ENCODE peak calls at places on chromosome 16, in six cellular contexts. One of them, this sample, is unnamed.
A peak's percentile ranks its signal among the peaks of the same experiment; 100 is the strongest.

GRCh38 chr16:48608452-48608851 is 1.5 kb downstream of the N4BP1 start:
- DNase-seq in H9: no peak
- DNase-seq in activated T-cell treated with anti-CD3 and anti-CD28 coated beads for 1 hour: no peak
- DNase-seq in GM23338: no peak
- DNase-seq in EL: peak; percentile 48
- DNase-seq in neuronal stem cell: no peak
- DNase-seq in this sample: peak; percentile 69

GRCh38 chr16:23771642-23772041 is 16.8 kb downstream of the CHP2 start:
- DNase-seq in H9: no peak
- DNase-seq in activated T-cell treated with anti-CD3 and anti-CD28 coated beads for 1 hour: no peak
- DNase-seq in GM23338: no peak
- DNase-seq in EL: no peak
- DNase-seq in neuronal stem cell: no peak
- DNase-seq in this sample: no peak

GRCh38 chr16:60217787-60218186 is 1483.7 kb upstream of the GOT2 start:
- DNase-seq in H9: peak; percentile 59
- DNase-seq in activated T-cell treated with anti-CD3 and anti-CD28 coated beads for 1 hour: no peak
- DNase-seq in GM23338: peak; percentile 46
- DNase-seq in EL: no peak
- DNase-seq in neuronal stem cell: no peak
- DNase-seq in this sample: no peak

GRCh38 chr16:31010539-31010938 is at the start of gene STX1B:
- DNase-seq in H9: peak; percentile 81
- DNase-seq in activated T-cell treated with anti-CD3 and anti-CD28 coated beads for 1 hour: peak; percentile 51
- DNase-seq in GM23338: peak; percentile 96
- DNase-seq in EL: peak; percentile 34
- DNase-seq in neuronal stem cell: peak; percentile 59
- DNase-seq in this sample: no peak

GRCh38 chr16:350203-350602 is 2.3 kb downstream of the AXIN1 start:
- DNase-seq in H9: no peak
- DNase-seq in activated T-cell treated with anti-CD3 and anti-CD28 coated beads for 1 hour: no peak
- DNase-seq in GM23338: no peak
- DNase-seq in EL: no peak
- DNase-seq in neuronal stem cell: no peak
- DNase-seq in this sample: no peak

GRCh38 chr16:11996433-11997174 is 20.1 kb downstream of the SNX29 start:
- DNase-seq in H9: no peak
- DNase-seq in activated T-cell treated with anti-CD3 and anti-CD28 coated beads for 1 hour: no peak
- DNase-seq in GM23338: no peak
- DNase-seq in EL: no peak
- DNase-seq in neuronal stem cell: no peak
- DNase-seq in this sample: no peak

GRCh38 chr16:77589071-77589755 is 133.1 kb upstream of the NUDT7 start:
- DNase-seq in H9: no peak
- DNase-seq in activated T-cell treated with anti-CD3 and anti-CD28 coated beads for 1 hour: no peak
- DNase-seq in GM23338: no peak
- DNase-seq in EL: no peak
- DNase-seq in neuronal stem cell: no peak
- DNase-seq in this sample: peak; percentile 51

GRCh38 chr16:64409762-64410161 is 712.1 kb downstream of the CDH11 start:
- DNase-seq in H9: no peak
- DNase-seq in activated T-cell treated with anti-CD3 and anti-CD28 coated beads for 1 hour: no peak
- DNase-seq in GM23338: no peak
- DNase-seq in EL: no peak
- DNase-seq in neuronal stem cell: no peak
- DNase-seq in this sample: no peak

GRCh38 chr16:75312875-75313274 is 61.5 kb upstream of the BCAR1 start:
- DNase-seq in H9: no peak
- DNase-seq in activated T-cell treated with anti-CD3 and anti-CD28 coated beads for 1 hour: no peak
- DNase-seq in GM23338: no peak
- DNase-seq in EL: no peak
- DNase-seq in neuronal stem cell: no peak
- DNase-seq in this sample: no peak

GRCh38 chr16:80526418-80527061 is 14.3 kb upstream of the DYNLRB2 start:
- DNase-seq in H9: peak; percentile 55
- DNase-seq in activated T-cell treated with anti-CD3 and anti-CD28 coated beads for 1 hour: peak; percentile 46
- DNase-seq in GM23338: peak; percentile 82
- DNase-seq in EL: peak; percentile 53
- DNase-seq in neuronal stem cell: peak; percentile 67
- DNase-seq in this sample: peak; percentile 71

GRCh38 chr16:4393243-4393606 is 21.6 kb downstream of the VASN start:
- DNase-seq in H9: no peak
- DNase-seq in activated T-cell treated with anti-CD3 and anti-CD28 coated beads for 1 hour: no peak
- DNase-seq in GM23338: no peak
- DNase-seq in EL: peak; percentile 50
- DNase-seq in neuronal stem cell: no peak
- DNase-seq in this sample: no peak

GRCh38 chr16:10820546-10820945 is 2.0 kb upstream of the TVP23A start:
- DNase-seq in H9: no peak
- DNase-seq in activated T-cell treated with anti-CD3 and anti-CD28 coated beads for 1 hour: no peak
- DNase-seq in GM23338: no peak
- DNase-seq in EL: no peak
- DNase-seq in neuronal stem cell: no peak
- DNase-seq in this sample: no peak

GRCh38 chr16:75260856-75261589 is 9.6 kb upstream of the BCAR1 start:
- DNase-seq in H9: peak; percentile 37
- DNase-seq in activated T-cell treated with anti-CD3 and anti-CD28 coated beads for 1 hour: no peak
- DNase-seq in GM23338: no peak
- DNase-seq in EL: no peak
- DNase-seq in neuronal stem cell: no peak
- DNase-seq in this sample: no peak

GRCh38 chr16:85523602-85524364 is 89.3 kb upstream of the GSE1 start:
- DNase-seq in H9: peak; percentile 79
- DNase-seq in activated T-cell treated with anti-CD3 and anti-CD28 coated beads for 1 hour: no peak
- DNase-seq in GM23338: peak; percentile 65
- DNase-seq in EL: peak; percentile 8
- DNase-seq in neuronal stem cell: no peak
- DNase-seq in this sample: peak; percentile 71

GRCh38 chr16:55701442-55702319 is 45.9 kb downstream of the SLC6A2 start:
- DNase-seq in H9: peak; percentile 76
- DNase-seq in activated T-cell treated with anti-CD3 and anti-CD28 coated beads for 1 hour: no peak
- DNase-seq in GM23338: peak; percentile 74
- DNase-seq in EL: peak; percentile 42
- DNase-seq in neuronal stem cell: peak; percentile 23
- DNase-seq in this sample: peak; percentile 55

GRCh38 chr16:31508706-31509523 is 724 bp upstream of the RUSF1 start:
- DNase-seq in H9: no peak
- DNase-seq in activated T-cell treated with anti-CD3 and anti-CD28 coated beads for 1 hour: no peak
- DNase-seq in GM23338: no peak
- DNase-seq in EL: peak; percentile 59
- DNase-seq in neuronal stem cell: no peak
- DNase-seq in this sample: peak; percentile 62

GRCh38 chr16:23716484-23716883 is 3.5 kb upstream of the ERN2 start:
- DNase-seq in H9: no peak
- DNase-seq in activated T-cell treated with anti-CD3 and anti-CD28 coated beads for 1 hour: no peak
- DNase-seq in GM23338: no peak
- DNase-seq in EL: no peak
- DNase-seq in neuronal stem cell: no peak
- DNase-seq in this sample: no peak

GRCh38 chr16:87129771-87130170 is 187.4 kb downstream of the C16orf95 start:
- DNase-seq in H9: peak; percentile 61
- DNase-seq in activated T-cell treated with anti-CD3 and anti-CD28 coated beads for 1 hour: no peak
- DNase-seq in GM23338: no peak
- DNase-seq in EL: peak; percentile 80
- DNase-seq in neuronal stem cell: no peak
- DNase-seq in this sample: peak; percentile 96

GRCh38 chr16:28210979-28211505 is 723 bp downstream of the XPO6 start:
- DNase-seq in H9: no peak
- DNase-seq in activated T-cell treated with anti-CD3 and anti-CD28 coated beads for 1 hour: peak; percentile 57
- DNase-seq in GM23338: peak; percentile 58
- DNase-seq in EL: peak; percentile 83
- DNase-seq in neuronal stem cell: peak; percentile 11
- DNase-seq in this sample: peak; percentile 84

GRCh38 chr16:24246911-24247607 is 9.1 kb upstream of the CACNG3 start:
- DNase-seq in H9: no peak
- DNase-seq in activated T-cell treated with anti-CD3 and anti-CD28 coated beads for 1 hour: no peak
- DNase-seq in GM23338: no peak
- DNase-seq in EL: no peak
- DNase-seq in neuronal stem cell: no peak
- DNase-seq in this sample: no peak

GRCh38 chr16:82509636-82510035 is 117.1 kb upstream of the CDH13 start:
- DNase-seq in H9: no peak
- DNase-seq in activated T-cell treated with anti-CD3 and anti-CD28 coated beads for 1 hour: no peak
- DNase-seq in GM23338: no peak
- DNase-seq in EL: no peak
- DNase-seq in neuronal stem cell: no peak
- DNase-seq in this sample: peak; percentile 2

GRCh38 chr16:55542459-55543082 is 23.9 kb upstream of the CAPNS2 start:
- DNase-seq in H9: no peak
- DNase-seq in activated T-cell treated with anti-CD3 and anti-CD28 coated beads for 1 hour: no peak
- DNase-seq in GM23338: no peak
- DNase-seq in EL: peak; percentile 72
- DNase-seq in neuronal stem cell: no peak
- DNase-seq in this sample: peak; percentile 87

GRCh38 chr16:80875616-80876015 is 71.2 kb upstream of the CDYL2 start:
- DNase-seq in H9: no peak
- DNase-seq in activated T-cell treated with anti-CD3 and anti-CD28 coated beads for 1 hour: no peak
- DNase-seq in GM23338: no peak
- DNase-seq in EL: peak; percentile 2
- DNase-seq in neuronal stem cell: no peak
- DNase-seq in this sample: peak; percentile 37

GRCh38 chr16:4216631-4217030 is 25.2 kb downstream of the SRL start:
- DNase-seq in H9: no peak
- DNase-seq in activated T-cell treated with anti-CD3 and anti-CD28 coated beads for 1 hour: no peak
- DNase-seq in GM23338: no peak
- DNase-seq in EL: no peak
- DNase-seq in neuronal stem cell: no peak
- DNase-seq in this sample: no peak

GRCh38 chr16:3988824-3989223 is 108.3 kb upstream of the CREBBP start:
- DNase-seq in H9: no peak
- DNase-seq in activated T-cell treated with anti-CD3 and anti-CD28 coated beads for 1 hour: no peak
- DNase-seq in GM23338: no peak
- DNase-seq in EL: no peak
- DNase-seq in neuronal stem cell: no peak
- DNase-seq in this sample: no peak

GRCh38 chr16:29815032-29815721 is 775 bp upstream of the PAGR1 start:
- DNase-seq in H9: no peak
- DNase-seq in activated T-cell treated with anti-CD3 and anti-CD28 coated beads for 1 hour: no peak
- DNase-seq in GM23338: peak; percentile 71
- DNase-seq in EL: peak; percentile 45
- DNase-seq in neuronal stem cell: no peak
- DNase-seq in this sample: no peak

This sample was measured in M059J.